ENCODE peak calls at places on chromosome 9, in nine cellular contexts. Q, J, G, O, B, L, F, T and W are unnamed samples.
A peak's percentile ranks its signal among the peaks of the same experiment; 100 is the strongest.

GRCh38 chr9:87862536-87863268 is 20.0 kb upstream of the SPATA31E1 start:
- DNase-seq in Q (peak; percentile 73), J (peak; percentile 35), G (no peak), O (no peak), B (no peak), L (peak; percentile 88), F (no peak), T (no peak), W (peak; percentile 71)

GRCh38 chr9:69898714-69899209 is 78.1 kb downstream of the CFAP95 start:
- DNase-seq in Q (peak; percentile 59), J (peak; percentile 85), G (no peak), O (no peak), B (no peak), L (peak; percentile 92), F (no peak), T (no peak), W (peak; percentile 70)

GRCh38 chr9:14306672-14307646 is 7.0 kb downstream of the NFIB start:
- DNase-seq in Q (no peak), J (no peak), G (no peak), O (no peak), B (no peak), L (peak; percentile 3), F (no peak), T (no peak), W (no peak)

GRCh38 chr9:35510745-35511428 is 21.0 kb downstream of the RUSC2 start:
- DNase-seq in Q (peak; percentile 97), J (peak; percentile 73), G (peak; percentile 50), O (peak; percentile 87), B (no peak), L (peak; percentile 96), F (peak; percentile 84), T (peak; percentile 72), W (no peak)

GRCh38 chr9:137672907-137673791 is 54.3 kb downstream of the EHMT1 start:
- DNase-seq in Q (peak; percentile 68), J (peak; percentile 36), G (no peak), O (peak; percentile 52), B (no peak), L (peak; percentile 79), F (no peak), T (peak; percentile 29), W (peak; percentile 77)

GRCh38 chr9:95147452-95147851 is 170.1 kb downstream of the FANCC start:
- DNase-seq in Q (no peak), J (no peak), G (no peak), O (no peak), B (no peak), L (peak; percentile 63), F (no peak), T (no peak), W (no peak)

GRCh38 chr9:6938447-6938846 is 180.7 kb downstream of the KDM4C start:
- DNase-seq in Q (no peak), J (no peak), G (no peak), O (no peak), B (no peak), L (peak; percentile 95), F (no peak), T (no peak), W (no peak)

GRCh38 chr9:69131682-69132081 is 42.4 kb upstream of the TJP2 start:
- DNase-seq in Q (peak; percentile 26), J (no peak), G (peak; percentile 55), O (peak; percentile 61), B (no peak), L (peak; percentile 96), F (no peak), T (no peak), W (peak; percentile 78)

GRCh38 chr9:106449528-106449927 is 413.4 kb upstream of the ZNF462 start:
- DNase-seq in Q (no peak), J (no peak), G (no peak), O (no peak), B (no peak), L (no peak), F (no peak), T (no peak), W (no peak)

GRCh38 chr9:95725045-95725444 is 150.4 kb upstream of the ERCC6L2 start:
- DNase-seq in Q (no peak), J (no peak), G (no peak), O (no peak), B (no peak), L (no peak), F (no peak), T (no peak), W (no peak)

GRCh38 chr9:33791117-33791516 is 4.2 kb upstream of the PRSS3 start:
- DNase-seq in Q (peak; percentile 68), J (peak; percentile 48), G (no peak), O (no peak), B (no peak), L (peak; percentile 69), F (no peak), T (no peak), W (no peak)

GRCh38 chr9:73050062-73050814 is 97.4 kb upstream of the ALDH1A1 start:
- DNase-seq in Q (peak; percentile 82), J (no peak), G (no peak), O (no peak), B (no peak), L (peak; percentile 5), F (no peak), T (no peak), W (no peak)

GRCh38 chr9:116193636-116194035 is 40.0 kb downstream of the PAPPA start:
- DNase-seq in Q (no peak), J (no peak), G (no peak), O (no peak), B (no peak), L (peak; percentile 89), F (no peak), T (no peak), W (peak; percentile 72)

GRCh38 chr9:68920921-68921320 is 93.0 kb downstream of the PRKACG start:
- DNase-seq in Q (no peak), J (no peak), G (no peak), O (no peak), B (no peak), L (no peak), F (no peak), T (no peak), W (no peak)

DNA sequence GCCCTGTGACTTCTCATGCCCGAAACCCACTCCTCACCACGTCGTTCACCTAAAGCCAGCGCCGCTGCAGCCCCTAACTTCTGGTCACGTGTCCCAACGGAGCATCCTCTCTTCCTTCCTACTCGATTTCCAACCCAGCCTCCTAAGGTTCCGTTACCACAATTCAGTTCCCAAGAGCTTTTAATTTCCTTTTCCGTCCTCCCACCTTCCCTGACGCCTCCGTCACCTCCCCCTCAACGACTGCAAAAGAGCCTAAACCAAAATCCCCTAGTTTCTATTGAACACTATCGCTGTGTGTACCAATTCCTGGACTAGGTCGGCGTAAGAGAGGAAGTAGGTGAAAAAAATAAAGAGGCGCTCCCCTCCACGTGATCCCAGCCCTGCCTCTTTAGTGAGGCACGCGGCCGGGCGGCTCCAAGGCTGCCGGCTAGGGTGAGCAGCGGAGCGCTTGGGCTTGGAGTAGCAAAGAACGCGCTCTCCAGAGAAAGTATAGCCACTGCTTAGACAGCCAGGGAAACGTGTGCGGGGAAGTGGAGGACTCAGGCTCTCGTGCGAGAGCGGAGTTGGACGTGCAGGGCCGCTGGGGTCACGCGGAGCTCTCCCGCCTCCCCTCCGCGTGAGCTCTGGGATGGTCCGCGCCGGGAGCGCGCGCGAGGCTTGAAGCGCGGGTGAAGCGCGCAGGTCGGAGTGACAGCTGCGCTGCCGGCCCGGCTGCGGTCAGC is at the start of the genes CENPP and NOL8:
- DNase-seq in Q (peak; percentile 91), J (peak; percentile 88), G (peak; percentile 91), O (peak; percentile 83), B (peak; percentile 31), L (peak; percentile 86), F (peak; percentile 89), T (peak; percentile 67), W (peak; percentile 87)
- TF ChIP-seq POLR2A in Q (peak; percentile 81), J (peak; percentile 63), G (peak; percentile 31), O (peak; percentile 4), B (peak; percentile 83), L (peak; percentile 75), F (no peak), T (no peak), W (peak; percentile 87)

DNA sequence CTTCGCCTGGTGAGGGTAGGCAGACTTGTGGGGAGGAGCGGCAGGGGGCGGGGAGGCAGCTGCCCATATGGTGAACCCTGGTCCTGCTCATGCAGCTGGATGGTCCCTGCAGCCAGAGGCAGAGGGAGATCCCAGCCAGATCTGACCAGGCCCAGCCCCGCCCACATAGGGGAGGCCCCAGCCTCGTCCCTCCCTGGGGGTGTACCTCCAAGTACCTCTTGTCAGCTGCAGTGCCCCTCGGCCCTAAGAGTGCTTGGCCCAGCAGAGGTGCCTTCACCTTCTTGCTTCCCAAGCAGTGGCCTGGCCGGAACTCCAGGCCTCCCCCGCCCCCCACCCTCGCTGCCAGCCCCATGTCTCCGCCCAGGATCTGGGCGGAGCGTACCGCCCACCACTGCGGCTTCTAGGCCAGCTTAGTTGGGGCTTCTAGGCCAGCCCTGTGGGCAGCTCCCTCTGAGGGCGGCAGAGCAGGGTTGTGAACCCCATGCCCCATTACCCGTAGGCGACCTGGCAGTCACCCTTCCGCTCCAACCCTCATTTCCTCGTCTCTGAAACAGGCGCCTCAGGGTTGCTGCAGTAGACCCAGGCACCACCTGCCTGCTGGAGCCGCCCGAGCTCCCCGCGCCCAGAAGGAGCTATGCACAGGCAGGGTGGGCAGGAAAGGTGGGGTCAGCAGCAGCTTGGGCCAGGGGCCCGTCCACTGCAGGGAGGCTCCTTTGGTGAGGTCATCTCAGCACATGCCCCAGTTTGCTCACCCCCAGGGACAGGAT is at the start of gene SARDH:
- DNase-seq in Q (no peak), J (no peak), G (no peak), O (peak; percentile 29), B (peak; percentile 65), L (peak; percentile 47), F (no peak), T (peak; percentile 42), W (peak; percentile 93)
- TF ChIP-seq POLR2A in Q (no peak), J (no peak), G (no peak), O (no peak), B (peak; percentile 28), L (no peak), F (no peak), T (no peak), W (no peak)

DNA sequence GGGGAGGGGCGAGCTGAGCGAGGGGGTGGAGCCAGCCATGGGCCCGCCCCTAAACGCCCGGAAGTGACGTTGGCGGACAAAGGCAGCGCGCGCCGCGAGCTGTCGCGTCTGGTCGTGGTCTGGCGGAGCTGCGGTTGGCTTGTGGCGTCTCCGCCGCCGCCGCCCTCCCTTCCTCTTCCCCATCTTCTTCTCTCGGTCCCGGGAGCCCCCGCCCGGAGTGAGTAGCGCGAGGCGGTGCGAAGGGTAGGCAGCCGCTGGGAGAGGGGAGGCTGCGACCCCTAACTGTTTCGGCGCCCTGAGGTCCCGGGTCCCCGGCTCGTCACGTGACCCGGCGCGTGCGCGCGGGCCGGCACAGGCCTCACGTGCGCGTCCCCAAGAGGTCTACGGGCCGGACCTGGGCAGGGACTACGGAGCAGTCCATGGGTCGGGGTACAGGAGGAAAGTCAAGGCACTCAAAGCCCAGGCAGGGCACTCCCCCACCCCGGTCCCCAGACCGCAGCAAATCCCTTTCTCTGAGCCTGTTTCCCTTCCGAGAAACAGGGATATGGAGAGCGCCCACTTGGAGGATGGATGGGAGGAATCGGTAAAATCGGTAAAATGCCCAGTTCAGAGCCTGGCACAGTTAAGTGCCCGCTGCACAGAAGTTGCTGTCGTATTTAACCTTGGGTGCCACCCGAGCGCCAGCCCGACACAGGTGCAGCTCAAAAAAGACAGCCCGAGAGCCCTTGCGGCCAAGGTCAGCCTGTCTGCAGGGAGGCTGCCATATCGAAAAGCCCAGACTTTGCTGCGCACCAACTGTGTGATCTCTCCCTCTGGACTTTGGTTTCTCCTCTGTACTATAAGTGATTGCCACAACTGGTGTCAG is at the start of gene NTMT1:
- DNase-seq in Q (peak; percentile 87), J (peak; percentile 63), G (peak; percentile 92), O (peak; percentile 83), B (no peak), L (peak; percentile 81), F (peak; percentile 92), T (peak; percentile 87), W (peak; percentile 63)
- TF ChIP-seq POLR2A in Q (peak; percentile 93), J (peak; percentile 67), G (peak; percentile 96), O (peak; percentile 97), B (peak; percentile 96), L (peak; percentile 86), F (peak; percentile 89), T (peak; percentile 95), W (peak; percentile 83)

GRCh38 chr9:136403538-136403914 is 3.6 kb upstream of the SNAPC4 start:
- DNase-seq in Q (no peak), J (no peak), G (no peak), O (no peak), B (no peak), L (no peak), F (no peak), T (no peak), W (no peak)
- TF ChIP-seq POLR2A in Q (no peak), J (no peak), G (no peak), O (no peak), B (no peak), L (no peak), F (no peak), T (no peak), W (no peak)